ENCODE peak calls at places on chromosome 21, in eight cellular contexts. V is PC-3; W is LoVo; D is stimulated activated CD8-positive, alpha-beta memory T cell treated with anti-CD3 and anti-CD28 coated beads, Interleukin-4, amount 100 ng/mL, for 4 hours; M is stimulated activated naive B cell treated with anti-CD40 and anti-IgM and Interleukin-4, amounts not matched to agents 10 μg/mL and 1 μg/mL and 100 μg/mL, for 72 hours; O is stimulated activated CD4-positive, alpha-beta T cell treated with anti-CD3 and anti-CD28 coated beads, Interleukin-2, amount 100 ng/mL, for 48 hours; U is epithelial cell of esophagus; X is tibial nerve. L is an unnamed sample.

GRCh38 chr21:42611852-42612251 is 41.6 kb upstream of the PDE9A start:
- DNase-seq in V (no peak), W (no peak), D (no peak), M (no peak), O (no peak), U (no peak), X (no peak), L (no peak)

GRCh38 chr21:45542667-45543370 is 579 bp upstream of the SLC19A1 start:
- DNase-seq in V (no peak), W (no peak), D (no peak), M (no peak), O (no peak), U (no peak), X (no peak), L (no peak)

GRCh38 chr21:27269646-27270045 is 302.8 kb upstream of the ADAMTS5 start:
- DNase-seq in V (peak; percentile 8), W (no peak), D (no peak), M (no peak), O (no peak), U (peak; percentile 88), X (no peak), L (no peak)

GRCh38 chr21:46108827-46109226 is 10.9 kb downstream of the COL6A2 start:
- DNase-seq in V (no peak), W (no peak), D (no peak), M (no peak), O (no peak), U (no peak), X (no peak), L (no peak)

GRCh38 chr21:37915516-37915915 is 741 bp downstream of the KCNJ6 start:
- DNase-seq in V (no peak), W (no peak), D (no peak), M (no peak), O (no peak), U (no peak), X (no peak), L (no peak)

GRCh38 chr21:16195476-16195875 is 465.7 kb downstream of the USP25 start:
- DNase-seq in V (no peak), W (no peak), D (no peak), M (no peak), O (no peak), U (peak; percentile 51), X (no peak), L (no peak)

GRCh38 chr21:46596201-46596600 is 8.7 kb downstream of the S100B start:
- DNase-seq in V (no peak), W (no peak), D (no peak), M (no peak), O (no peak), U (no peak), X (no peak), L (no peak)

GRCh38 chr21:45630066-45630694 is 13.3 kb upstream of the PCBP3 start:
- DNase-seq in V (no peak), W (no peak), D (no peak), M (no peak), O (no peak), U (no peak), X (no peak), L (no peak)

GRCh38 chr21:44955141-44955802 is 15.4 kb downstream of the SLX9 start:
- DNase-seq in V (no peak), W (no peak), D (no peak), M (no peak), O (no peak), U (no peak), X (no peak), L (no peak)

GRCh38 chr21:42195378-42196031 is 23.4 kb upstream of the ABCG1 start:
- DNase-seq in V (no peak), W (no peak), D (no peak), M (no peak), O (no peak), U (peak; percentile 65), X (no peak), L (no peak)

GRCh38 chr21:39673736-39674135 is 61.0 kb downstream of the B3GALT5 start:
- DNase-seq in V (no peak), W (no peak), D (no peak), M (no peak), O (no peak), U (no peak), X (no peak), L (no peak)

GRCh38 chr21:15206514-15206913 is 141.7 kb upstream of the NRIP1 start:
- DNase-seq in V (no peak), W (no peak), D (no peak), M (no peak), O (no peak), U (no peak), X (no peak), L (peak; percentile 55)

GRCh38 chr21:39218082-39218409 is 34.8 kb upstream of the PSMG1 start:
- DNase-seq in V (no peak), W (no peak), D (no peak), M (no peak), O (no peak), U (no peak), X (no peak), L (no peak)

GRCh38 chr21:42850866-42851391 is 28.4 kb downstream of the WDR4 start:
- DNase-seq in V (peak; percentile 17), W (no peak), D (no peak), M (no peak), O (peak; percentile 20), U (peak; percentile 27), X (no peak), L (no peak)

GRCh38 chr21:36260802-36261201 is 59.2 kb upstream of the MORC3 start:
- DNase-seq in V (no peak), W (no peak), D (no peak), M (peak; percentile 18), O (no peak), U (no peak), X (no peak), L (no peak)

GRCh38 chr21:14988760-14989159 is 76.0 kb downstream of the NRIP1 start:
- DNase-seq in V (peak; percentile 1), W (no peak), D (no peak), M (no peak), O (no peak), U (no peak), X (no peak), L (no peak)

GRCh38 chr21:35587841-35588390 is 472.4 kb downstream of the SETD4 start:
- DNase-seq in V (no peak), W (no peak), D (no peak), M (no peak), O (no peak), U (no peak), X (no peak), L (no peak)

GRCh38 chr21:31875424-31876097 is 2.7 kb downstream of the HUNK start:
- DNase-seq in V (no peak), W (no peak), D (no peak), M (no peak), O (no peak), U (no peak), X (no peak), L (no peak)

GRCh38 chr21:43864806-43865470 is at the start of gene AGPAT3:
- DNase-seq in V (peak; percentile 15), W (peak; percentile 8), D (peak; percentile 15), M (no peak), O (no peak), U (no peak), X (no peak), L (peak; percentile 66)

GRCh38 chr21:42037943-42038342 is 27.8 kb upstream of the ZBTB21 start:
- DNase-seq in V (no peak), W (no peak), D (no peak), M (no peak), O (no peak), U (no peak), X (no peak), L (no peak)

GRCh38 chr21:15183712-15184353 is 119.0 kb upstream of the NRIP1 start:
- DNase-seq in V (no peak), W (no peak), D (no peak), M (no peak), O (no peak), U (peak; percentile 89), X (no peak), L (no peak)

GRCh38 chr21:45029968-45030636 is 44.3 kb upstream of the ADARB1 start:
- DNase-seq in V (no peak), W (no peak), D (no peak), M (no peak), O (no peak), U (no peak), X (peak; percentile 11), L (no peak)

GRCh38 chr21:25039461-25040380 is 567.6 kb downstream of the MRPL39 start:
- DNase-seq in V (peak; percentile 47), W (no peak), D (no peak), M (no peak), O (no peak), U (no peak), X (no peak), L (peak; percentile 15)

L was measured in GM10248.